ENCODE peak calls at places on chromosomes 11 and 22, in four cellular contexts. O is endothelial cell of umbilical vein, Q is GM12878, Z is A549. M is an unnamed sample.
A peak's percentile ranks its signal among the peaks of the same experiment; 100 is the strongest.

GRCh38 chr11:36512016-36512415 is 1.9 kb upstream of the TRAF6 start:
- DNase-seq in O (no peak), Q (no peak), Z (no peak), M (no peak)

GRCh38 chr11:61158691-61159381 is 2.4 kb downstream of the VPS37C start:
- DNase-seq in O (peak; percentile 75), Q (no peak), Z (no peak), M (no peak)

GRCh38 chr22:40826984-40827741 is 8.0 kb upstream of the SLC25A17 start:
- DNase-seq in O (no peak), Q (no peak), Z (no peak), M (no peak)

GRCh38 chr11:79170289-79170688 is 270.5 kb downstream of the TENM4 start:
- DNase-seq in O (no peak), Q (no peak), Z (no peak), M (no peak)

GRCh38 chr11:109037856-109038780 is 373.2 kb downstream of the DDX10 start:
- DNase-seq in O (peak; percentile 85), Q (no peak), Z (no peak), M (no peak)

GRCh38 chr11:59778122-59778521 is 22.9 kb downstream of the STX3 start:
- DNase-seq in O (no peak), Q (no peak), Z (peak; percentile 24), M (no peak)

GRCh38 chr11:4134844-4135243 is 40.2 kb downstream of the RRM1 start:
- DNase-seq in O (peak; percentile 79), Q (no peak), Z (peak; percentile 65), M (no peak)

GRCh38 chr22:11628651-11629511 is 3899.1 kb upstream of the OR11H1 start:
- DNase-seq in O (no peak), Q (no peak), Z (no peak), M (no peak)

GRCh38 chr11:15956302-15956701 is 400.0 kb downstream of the SOX6 start:
- DNase-seq in O (no peak), Q (no peak), Z (no peak), M (no peak)

GRCh38 chr11:8055111-8055835 is 25.7 kb upstream of the TUB start:
- DNase-seq in O (no peak), Q (no peak), Z (no peak), M (no peak)
- TF ChIP-seq CTCF in O (no peak), Q (peak; percentile 10), Z (no peak), M (no peak)

DNA sequence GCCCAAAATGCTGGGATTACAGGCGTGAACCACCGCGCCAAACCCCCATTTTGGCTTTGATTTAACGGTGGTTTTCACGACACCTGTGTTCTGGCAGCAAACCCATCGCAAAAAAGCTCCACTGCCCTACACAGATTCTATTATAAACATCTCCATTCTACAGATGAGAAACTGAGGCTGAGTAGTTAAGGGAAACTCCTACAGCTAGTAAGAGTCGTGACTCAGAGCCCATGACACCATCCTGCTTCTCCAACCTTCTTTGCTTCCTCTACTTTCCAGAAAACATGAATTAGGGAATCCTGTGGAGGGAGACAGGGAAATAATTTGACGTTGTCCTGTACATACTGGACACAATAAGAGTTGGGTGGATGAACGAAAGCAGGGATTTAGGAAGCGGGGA is 429 bp upstream of the SNX15 start:
- DNase-seq in O (no peak), Q (no peak), Z (no peak), M (no peak)
- TF ChIP-seq MYC in O (no peak), Q (no peak), Z (peak; percentile 25), M (no peak)

DNA sequence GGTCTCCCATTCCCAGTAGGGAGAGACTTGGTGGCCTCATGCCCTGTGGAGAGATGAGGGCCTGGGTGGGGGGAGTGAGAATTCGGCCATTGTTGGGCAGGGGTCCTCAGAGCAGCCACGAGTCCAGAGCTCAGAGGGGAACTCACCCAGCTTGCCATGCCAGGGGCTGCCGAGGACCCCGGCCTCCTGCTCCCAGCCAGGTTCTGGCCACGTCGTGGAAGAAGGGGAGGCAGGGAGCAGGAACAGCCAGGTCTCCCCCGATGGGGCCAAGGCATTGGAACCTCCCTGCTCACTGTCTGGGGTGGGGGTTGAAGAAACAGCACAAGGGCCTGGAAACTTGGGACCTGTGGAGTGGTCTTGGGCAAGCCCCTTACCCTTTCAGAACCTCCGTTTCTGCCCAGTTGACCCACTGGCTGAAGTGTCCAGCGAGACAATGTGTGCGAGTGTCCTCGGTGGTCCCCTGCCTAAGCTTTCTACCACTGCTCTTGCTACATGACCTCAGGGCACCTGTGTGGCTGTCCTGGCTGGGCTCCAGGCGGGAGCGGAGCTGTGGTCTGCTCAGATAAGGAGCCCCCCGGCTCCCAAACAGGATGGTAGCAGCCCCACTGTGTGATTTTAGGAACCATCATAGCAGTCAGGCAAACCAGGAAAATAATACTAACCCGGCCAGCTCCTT is 74.7 kb upstream of the WNT11 start:
- DNase-seq in O (peak; percentile 5), Q (no peak), Z (no peak), M (no peak)
- TF ChIP-seq CTCF in O (no peak), Q (no peak), Z (no peak), M (no peak)

DNA sequence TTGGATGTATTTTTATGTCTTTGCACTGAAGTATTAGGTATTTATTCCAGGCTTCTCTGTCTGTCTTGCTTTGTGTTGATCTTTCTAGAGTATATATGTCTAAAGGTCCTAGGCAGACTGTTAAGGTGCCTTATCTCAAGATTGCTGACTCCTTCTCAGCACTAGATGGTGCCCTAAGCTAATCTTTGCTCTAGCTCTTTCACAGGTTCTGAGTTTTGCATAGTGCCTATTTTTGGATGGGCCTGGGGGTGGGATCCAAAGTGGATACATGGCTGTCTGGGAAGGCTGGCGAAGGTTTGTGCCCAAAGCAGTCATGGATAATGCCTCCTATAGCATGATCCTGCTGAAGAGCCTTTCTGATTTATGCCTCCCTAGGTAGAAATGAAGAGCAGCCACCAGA is 154.9 kb downstream of the TRPC6 start:
- DNase-seq in O (no peak), Q (no peak), Z (peak; percentile 46), M (peak; percentile 26)
- TF ChIP-seq MYC in O (no peak), Q (no peak), Z (no peak), M (no peak)